ENCODE peak calls at places on chromosomes 11 and 22, in eight cellular contexts. O is uterus, S is lung, C is upper lobe of right lung, D is lower lobe of right lung, W is thyroid gland, M is cardiac muscle cell, F is suprapubic skin. R is an unnamed sample. For H3K9me3 and H3K4me1, the result is how much of the 10 kb centered on the place peaks cover.

GRCh38 chr22:37823134-37823985 is at the start of gene GALR3:
- DNase-seq in O (no peak), S (no peak), C (no peak), D (no peak), W (no peak), M (no peak), F (no peak), R (no peak)

GRCh38 chr22:49011379-49011768 is 816.3 kb downstream of the BRD1 start:
- DNase-seq in O (no peak), S (no peak), C (no peak), D (peak), W (no peak), M (no peak), F (no peak), R (no peak)

GRCh38 chr11:1223346-1224108 is 661 bp downstream of the MUC5B start:
- DNase-seq in O (no peak), S (no peak), C (peak), D (peak), W (no peak), M (no peak), F (peak), R (no peak)

GRCh38 chr11:66160709-66161108 is 90.6 kb downstream of the PACS1 start:
- DNase-seq in O (no peak), S (no peak), C (no peak), D (no peak), W (no peak), M (no peak), F (no peak), R (no peak)

GRCh38 chr11:22875869-22876473 is 15.7 kb upstream of the CCDC179 start:
- DNase-seq in O (peak), S (peak), C (no peak), D (no peak), W (peak), M (peak), F (no peak), R (no peak)

GRCh38 chr11:113874096-113874919 is 1.1 kb downstream of the USP28 start:
- DNase-seq in O (no peak), S (no peak), C (no peak), D (no peak), W (no peak), M (peak), F (no peak), R (no peak)

GRCh38 chr11:3161309-3161708 is 3.8 kb downstream of the OSBPL5 start:
- DNase-seq in O (peak), S (no peak), C (peak), D (peak), W (no peak), M (no peak), F (no peak), R (no peak)

GRCh38 chr11:37100008-37100407 is 502.0 kb upstream of the RAG2 start:
- DNase-seq in O (no peak), S (no peak), C (no peak), D (no peak), W (no peak), M (no peak), F (no peak), R (no peak)

GRCh38 chr11:3158821-3159220 is 6.3 kb downstream of the OSBPL5 start:
- DNase-seq in O (no peak), S (no peak), C (no peak), D (peak), W (no peak), M (no peak), F (no peak), R (no peak)

GRCh38 chr22:38081636-38081940 is 2.4 kb downstream of the SLC16A8 start:
- DNase-seq in O (no peak), S (no peak), C (no peak), D (peak), W (no peak), M (no peak), F (no peak), R (no peak)

GRCh38 chr22:24875862-24876506 is 70.0 kb downstream of the SGSM1 start:
- DNase-seq in O (no peak), S (no peak), C (no peak), D (no peak), W (no peak), M (peak), F (no peak), R (no peak)

GRCh38 chr22:23385301-23386244 is 194.5 kb downstream of the IGLL1 start:
- DNase-seq in O (peak), S (peak), C (peak), D (peak), W (peak), M (peak), F (no peak), R (no peak)

GRCh38 chr11:107014871-107015270 is 3.4 kb downstream of the GUCY1A2 start:
- DNase-seq in O (no peak), S (no peak), C (no peak), D (no peak), W (no peak), M (no peak), F (no peak), R (no peak)

GRCh38 chr11:108916935-108917334 is 252.1 kb downstream of the DDX10 start:
- DNase-seq in O (no peak), S (no peak), C (no peak), D (no peak), W (no peak), M (no peak), F (no peak), R (no peak)

GRCh38 chr11:133809525-133810178 is 35.7 kb downstream of the SPATA19 start:
- DNase-seq in O (no peak), S (no peak), C (no peak), D (no peak), W (no peak), M (no peak), F (no peak), R (no peak)

GRCh38 chr11:88384004-88384677 is 46.6 kb upstream of the CTSC start:
- DNase-seq in O (no peak), S (no peak), C (no peak), D (no peak), W (no peak), M (no peak), F (no peak), R (no peak)

DNA sequence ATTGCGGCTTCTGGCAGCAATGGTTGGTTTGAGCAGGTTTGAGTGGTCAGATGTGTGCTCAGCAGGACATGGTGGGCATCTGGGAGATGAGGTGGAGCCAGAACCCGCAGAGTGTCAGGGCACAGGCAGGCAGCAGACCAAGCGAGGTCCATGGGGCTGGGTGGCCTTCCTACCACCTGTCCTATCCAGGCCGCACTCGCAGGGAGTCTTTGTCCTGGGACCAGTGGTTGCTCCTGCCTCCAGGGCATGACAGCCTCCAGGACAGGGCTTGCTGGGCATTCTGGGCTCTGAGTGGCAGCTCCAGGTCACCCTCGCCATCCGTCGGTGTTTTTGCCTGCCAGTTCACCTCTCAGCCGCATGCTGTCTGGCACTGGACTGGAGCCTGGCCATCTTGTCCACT is 919.3 kb downstream of the TBC1D22A start:
- DNase-seq in O (no peak), S (no peak), C (no peak), D (no peak), W (no peak), M (no peak), F (no peak), R (no peak)
- H3K9me3 ChIP-seq in O (under half), S (under half), C (under half), D (under half), W (under half), M (under half), F (under half), R (under half)

GRCh38 chr11:94129505-94130335 is 1.1 kb downstream of the PANX1 start:
- DNase-seq in O (no peak), S (no peak), C (no peak), D (no peak), W (no peak), M (no peak), F (no peak), R (no peak)
- H3K4me1 ChIP-seq in O (under half), S (under half), C (under half), D (half or more), W (under half), M (under half), F (half or more), R (half or more)

DNA sequence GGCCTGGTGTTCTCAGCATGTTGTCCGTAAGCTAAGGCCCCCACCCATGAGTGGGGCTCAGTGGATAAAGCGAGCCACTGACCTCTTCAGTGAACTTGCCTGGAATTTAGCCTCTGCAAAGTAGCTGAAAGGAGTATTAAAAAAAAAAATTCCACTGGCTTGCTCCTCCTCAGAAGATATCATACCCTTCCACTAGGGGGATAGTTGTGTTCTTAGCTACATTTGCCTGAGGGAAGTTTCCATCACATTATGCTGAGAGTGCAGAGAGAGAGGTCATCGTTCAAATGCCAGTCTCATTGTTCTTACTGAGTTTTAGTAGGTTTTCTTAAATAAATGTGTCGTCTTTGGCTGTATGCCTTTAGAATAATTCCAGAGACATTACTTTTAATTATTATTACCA is 879.7 kb downstream of the JRKL start:
- DNase-seq in O (no peak), S (no peak), C (no peak), D (no peak), W (no peak), M (peak), F (no peak), R (no peak)
- TF ChIP-seq CTCF in O (no peak), S (no peak), C (no peak), D (no peak), W (no peak), M (peak), F (no peak), R (no peak)

DNA sequence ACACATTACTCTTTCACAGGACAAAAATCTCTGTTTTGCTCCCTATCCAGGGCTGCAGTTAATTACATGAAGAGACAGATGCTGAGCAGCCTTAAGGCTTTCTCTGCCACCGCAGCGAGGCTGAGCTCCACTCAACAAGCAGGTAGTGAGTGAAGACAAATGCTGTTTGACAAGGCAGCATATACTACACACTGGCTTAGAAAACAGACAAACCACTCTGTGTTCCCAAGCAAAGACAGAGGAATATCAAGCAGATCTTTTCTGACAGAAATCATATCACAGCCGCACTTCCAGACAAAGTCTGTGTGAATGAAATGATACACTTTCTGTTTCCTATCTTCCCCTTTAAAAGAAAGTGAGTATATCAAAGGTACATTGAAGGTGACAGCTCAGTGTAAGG is 368.1 kb downstream of the DCDC1 start:
- DNase-seq in O (no peak), S (no peak), C (no peak), D (no peak), W (no peak), M (no peak), F (no peak), R (no peak)
- H3K9me3 ChIP-seq in O (under half), S (under half), C (under half), D (under half), W (under half), M (under half), F (under half), R (under half)

GRCh38 chr11:48034926-48035876 is 54.8 kb downstream of the PTPRJ start:
- DNase-seq in O (peak), S (no peak), C (no peak), D (no peak), W (no peak), M (no peak), F (peak), R (no peak)

GRCh38 chr11:48028909-48029685 is 48.7 kb downstream of the PTPRJ start:
- DNase-seq in O (no peak), S (no peak), C (no peak), D (no peak), W (no peak), M (no peak), F (no peak), R (no peak)

GRCh38 chr11:48033918-48034341 is 53.6 kb downstream of the PTPRJ start:
- DNase-seq in O (no peak), S (no peak), C (no peak), D (no peak), W (peak), M (no peak), F (no peak), R (no peak)

GRCh38 chr11:48029686-48030279 is 49.4 kb downstream of the PTPRJ start:
- DNase-seq in O (no peak), S (no peak), C (no peak), D (no peak), W (no peak), M (no peak), F (no peak), R (no peak)

GRCh38 chr11:48031602-48032001 is 51.2 kb downstream of the PTPRJ start:
- DNase-seq in O (no peak), S (no peak), C (no peak), D (no peak), W (no peak), M (no peak), F (no peak), R (no peak)
- H3K4me1 ChIP-seq in O (under half), S (under half), C (under half), D (half or more), W (under half), M (under half), F (half or more), R (under half)

DNA sequence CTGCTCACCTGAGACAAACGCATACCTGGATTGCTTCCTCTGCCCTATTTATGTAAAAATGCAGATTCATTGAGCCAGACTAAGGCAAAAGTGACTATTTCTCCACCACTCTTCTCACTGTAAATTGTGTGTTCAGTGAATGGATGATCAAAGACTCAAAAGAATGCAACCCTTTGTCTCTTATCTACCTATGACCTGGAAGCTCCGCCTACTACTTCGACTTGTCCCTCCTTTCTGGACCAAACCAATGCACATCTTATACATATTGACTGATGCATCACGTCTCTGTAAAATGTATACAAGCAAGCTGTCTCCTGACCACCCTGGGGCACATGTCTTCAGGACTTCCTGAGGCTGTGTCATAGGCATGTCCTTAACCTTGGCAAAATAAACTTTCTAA is 418.0 kb upstream of the SYN3 start:
- DNase-seq in O (no peak), S (no peak), C (no peak), D (no peak), W (no peak), M (no peak), F (no peak), R (no peak)
- TF ChIP-seq CTCF in O (no peak), S (no peak), C (no peak), D (no peak), W (no peak), M (no peak), F (no peak), R (no peak)

R was measured in esophagus squamous epithelium.